ENCODE peak calls at places on chromosomes 7 and 10, in six cellular contexts. One of them, this sample, is unnamed.

GRCh38 chr7:45033261-45033930 is 33.4 kb downstream of the CCM2 start:
- DNase-seq in astrocyte: peak
- DNase-seq in CD4-positive, CD25-positive, alpha-beta regulatory T cell: no peak
- DNase-seq in sigmoid colon: no peak
- DNase-seq in WERI-Rb-1: peak
- DNase-seq in IMR-90: peak
- DNase-seq in this sample: peak

GRCh38 chr10:100009283-100009792 is 409 bp downstream of the DNMBP start:
- DNase-seq in astrocyte: no peak
- DNase-seq in WERI-Rb-1: peak
- DNase-seq in sigmoid colon: peak
- DNase-seq in IMR-90: no peak
- DNase-seq in CD4-positive, CD25-positive, alpha-beta regulatory T cell: no peak
- DNase-seq in this sample: peak

GRCh38 chr7:1970895-1971294 is 261.9 kb downstream of the MAD1L1 start:
- DNase-seq in CD4-positive, CD25-positive, alpha-beta regulatory T cell: no peak
- DNase-seq in IMR-90: no peak
- DNase-seq in sigmoid colon: no peak
- DNase-seq in astrocyte: no peak
- DNase-seq in WERI-Rb-1: no peak
- DNase-seq in this sample: no peak

GRCh38 chr7:128794020-128794419 is 2.3 kb downstream of the CCDC136 start:
- DNase-seq in sigmoid colon: no peak
- DNase-seq in astrocyte: no peak
- DNase-seq in IMR-90: no peak
- DNase-seq in CD4-positive, CD25-positive, alpha-beta regulatory T cell: no peak
- DNase-seq in WERI-Rb-1: no peak
- DNase-seq in this sample: no peak

GRCh38 chr7:36037121-36037662 is 115.9 kb upstream of the EEPD1 start:
- DNase-seq in IMR-90: peak
- DNase-seq in CD4-positive, CD25-positive, alpha-beta regulatory T cell: no peak
- DNase-seq in astrocyte: peak
- DNase-seq in WERI-Rb-1: no peak
- DNase-seq in sigmoid colon: no peak
- DNase-seq in this sample: peak

GRCh38 chr7:44289341-44290249 is 35.8 kb downstream of the CAMK2B start:
- DNase-seq in astrocyte: no peak
- DNase-seq in CD4-positive, CD25-positive, alpha-beta regulatory T cell: no peak
- DNase-seq in IMR-90: no peak
- DNase-seq in WERI-Rb-1: peak
- DNase-seq in sigmoid colon: peak
- DNase-seq in this sample: no peak

GRCh38 chr10:70925377-70926214 is 37.2 kb upstream of the PCBD1 start:
- DNase-seq in WERI-Rb-1: peak
- DNase-seq in IMR-90: no peak
- DNase-seq in CD4-positive, CD25-positive, alpha-beta regulatory T cell: peak
- DNase-seq in astrocyte: no peak
- DNase-seq in sigmoid colon: no peak
- DNase-seq in this sample: peak

GRCh38 chr7:51246258-51247245 is 70.1 kb downstream of the COBL start:
- DNase-seq in IMR-90: no peak
- DNase-seq in sigmoid colon: no peak
- DNase-seq in WERI-Rb-1: no peak
- DNase-seq in CD4-positive, CD25-positive, alpha-beta regulatory T cell: no peak
- DNase-seq in astrocyte: no peak
- DNase-seq in this sample: no peak

GRCh38 chr10:21452203-21452602 is 73.3 kb downstream of the SKIDA1 start:
- DNase-seq in astrocyte: no peak
- DNase-seq in IMR-90: no peak
- DNase-seq in CD4-positive, CD25-positive, alpha-beta regulatory T cell: no peak
- DNase-seq in sigmoid colon: no peak
- DNase-seq in WERI-Rb-1: no peak
- DNase-seq in this sample: peak

GRCh38 chr7:28813238-28813962 is 144.7 kb downstream of the TRIL start:
- DNase-seq in WERI-Rb-1: no peak
- DNase-seq in CD4-positive, CD25-positive, alpha-beta regulatory T cell: no peak
- DNase-seq in IMR-90: no peak
- DNase-seq in sigmoid colon: no peak
- DNase-seq in astrocyte: no peak
- DNase-seq in this sample: peak

GRCh38 chr7:16066805-16067459 is 354.4 kb downstream of the CRPPA start:
- DNase-seq in sigmoid colon: no peak
- DNase-seq in IMR-90: no peak
- DNase-seq in WERI-Rb-1: no peak
- DNase-seq in astrocyte: no peak
- DNase-seq in CD4-positive, CD25-positive, alpha-beta regulatory T cell: no peak
- DNase-seq in this sample: peak

GRCh38 chr10:5291501-5292195 is 73.1 kb upstream of the UCN3 start:
- DNase-seq in WERI-Rb-1: no peak
- DNase-seq in CD4-positive, CD25-positive, alpha-beta regulatory T cell: peak
- DNase-seq in IMR-90: peak
- DNase-seq in astrocyte: peak
- DNase-seq in sigmoid colon: peak
- DNase-seq in this sample: peak

GRCh38 chr10:88728107-88728763 is 22.2 kb downstream of the LIPK start:
- DNase-seq in sigmoid colon: no peak
- DNase-seq in WERI-Rb-1: peak
- DNase-seq in CD4-positive, CD25-positive, alpha-beta regulatory T cell: no peak
- DNase-seq in IMR-90: no peak
- DNase-seq in astrocyte: no peak
- DNase-seq in this sample: no peak

GRCh38 chr10:44424298-44424697 is 39.4 kb upstream of the CXCL12 start:
- DNase-seq in WERI-Rb-1: no peak
- DNase-seq in CD4-positive, CD25-positive, alpha-beta regulatory T cell: no peak
- DNase-seq in sigmoid colon: no peak
- DNase-seq in IMR-90: no peak
- DNase-seq in astrocyte: no peak
- DNase-seq in this sample: no peak

GRCh38 chr10:33160151-33160550 is 174.3 kb downstream of the NRP1 start:
- DNase-seq in WERI-Rb-1: no peak
- DNase-seq in astrocyte: no peak
- DNase-seq in CD4-positive, CD25-positive, alpha-beta regulatory T cell: no peak
- DNase-seq in sigmoid colon: no peak
- DNase-seq in IMR-90: no peak
- DNase-seq in this sample: no peak

GRCh38 chr7:131244259-131244852 is 83.3 kb upstream of the MKLN1 start:
- DNase-seq in sigmoid colon: peak
- DNase-seq in CD4-positive, CD25-positive, alpha-beta regulatory T cell: no peak
- DNase-seq in WERI-Rb-1: no peak
- DNase-seq in IMR-90: peak
- DNase-seq in astrocyte: peak
- DNase-seq in this sample: peak

GRCh38 chr7:15686209-15686956 is at the start of gene MEOX2:
- DNase-seq in astrocyte: peak
- DNase-seq in sigmoid colon: peak
- DNase-seq in IMR-90: peak
- DNase-seq in WERI-Rb-1: peak
- DNase-seq in CD4-positive, CD25-positive, alpha-beta regulatory T cell: no peak
- DNase-seq in this sample: peak

GRCh38 chr7:16891338-16891737 is 9.6 kb upstream of the AGR3 start:
- DNase-seq in WERI-Rb-1: no peak
- DNase-seq in astrocyte: peak
- DNase-seq in CD4-positive, CD25-positive, alpha-beta regulatory T cell: peak
- DNase-seq in IMR-90: peak
- DNase-seq in sigmoid colon: no peak
- DNase-seq in this sample: peak

GRCh38 chr10:2784766-2785165 is 282.6 kb upstream of the PFKP start:
- DNase-seq in WERI-Rb-1: no peak
- DNase-seq in CD4-positive, CD25-positive, alpha-beta regulatory T cell: no peak
- DNase-seq in sigmoid colon: no peak
- DNase-seq in astrocyte: no peak
- DNase-seq in IMR-90: no peak
- DNase-seq in this sample: no peak

DNA sequence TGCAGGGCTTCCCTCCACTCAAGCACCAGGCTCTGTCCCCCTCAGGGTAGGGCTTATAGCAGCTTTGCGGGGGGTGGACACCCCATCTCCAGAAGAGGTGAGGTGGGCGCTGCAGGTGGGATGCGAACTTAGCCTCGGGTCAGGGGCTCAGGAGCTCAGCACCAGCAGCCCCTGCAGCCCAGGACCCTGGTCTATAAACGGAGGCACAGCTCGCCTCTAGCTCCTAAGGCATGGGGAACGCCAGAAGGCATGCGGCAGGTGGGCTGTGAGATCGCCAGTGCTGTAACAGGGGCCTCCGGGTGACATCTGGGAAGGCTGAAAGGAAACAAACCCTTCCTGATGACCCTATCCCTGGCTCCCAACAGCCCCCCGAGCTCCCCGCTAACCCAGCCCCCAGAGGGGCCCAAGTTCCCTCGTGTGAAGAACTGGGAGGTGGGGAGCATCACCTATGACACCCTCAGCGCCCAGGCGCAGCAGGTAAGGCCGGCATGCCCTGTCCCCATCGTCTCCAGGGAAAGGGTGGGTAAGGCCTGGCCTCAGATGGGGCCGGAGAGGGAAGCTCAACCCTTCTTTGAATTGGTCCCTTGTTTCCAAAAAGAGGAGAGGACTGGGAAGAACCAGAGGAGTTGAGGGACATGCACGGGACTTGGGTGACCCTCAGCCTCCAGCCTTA is 4.2 kb downstream of the NOS3 start:
- DNase-seq in astrocyte: no peak
- DNase-seq in WERI-Rb-1: no peak
- DNase-seq in sigmoid colon: no peak
- DNase-seq in IMR-90: no peak
- DNase-seq in CD4-positive, CD25-positive, alpha-beta regulatory T cell: no peak
- DNase-seq in this sample: no peak
- H3K4me3 ChIP-seq in astrocyte: no peak
- H3K4me3 ChIP-seq in WERI-Rb-1: no peak
- H3K4me3 ChIP-seq in sigmoid colon: no peak
- H3K4me3 ChIP-seq in IMR-90: no peak
- H3K4me3 ChIP-seq in CD4-positive, CD25-positive, alpha-beta regulatory T cell: no peak
- H3K4me3 ChIP-seq in this sample: no peak

DNA sequence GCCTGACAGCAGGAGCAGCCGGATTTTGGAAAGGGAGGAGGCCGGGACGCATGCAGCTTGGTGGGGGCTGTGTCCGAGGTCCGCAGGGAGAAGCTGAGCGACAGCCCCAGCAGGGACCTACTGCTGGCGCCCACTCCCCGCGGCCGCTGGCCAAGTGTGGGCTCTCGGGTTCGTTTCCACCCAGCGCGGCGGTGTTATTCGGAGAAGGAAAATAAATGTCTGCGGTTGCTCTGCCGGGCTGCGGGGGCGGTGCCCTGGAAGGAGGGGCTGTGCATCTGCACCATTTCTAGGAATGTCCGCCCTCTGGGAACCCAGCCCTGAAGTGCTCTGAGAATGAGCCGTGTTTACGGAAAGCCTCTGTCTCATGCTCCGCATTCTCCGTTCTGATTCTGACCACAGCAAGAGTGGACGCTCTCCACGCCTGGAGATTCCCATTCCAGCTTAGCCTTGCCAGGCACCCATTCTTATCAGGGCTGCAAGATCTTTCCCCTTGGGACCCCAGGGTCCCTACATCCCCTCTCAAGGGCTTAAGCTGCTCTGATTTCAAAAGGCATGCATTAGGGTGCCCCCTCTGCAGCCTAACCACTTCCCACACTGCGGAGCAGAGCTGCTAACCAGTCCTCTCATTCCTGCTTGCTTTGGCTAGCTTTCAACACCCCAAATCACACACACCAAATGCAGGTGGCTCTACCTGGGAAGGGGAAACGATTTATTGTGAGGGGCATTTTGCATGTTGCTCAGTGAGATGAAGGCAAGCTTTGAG is 256.6 kb upstream of the GLI3 start:
- DNase-seq in CD4-positive, CD25-positive, alpha-beta regulatory T cell: no peak
- DNase-seq in astrocyte: peak
- DNase-seq in sigmoid colon: peak
- DNase-seq in IMR-90: peak
- DNase-seq in WERI-Rb-1: no peak
- DNase-seq in this sample: peak
- H3K4me3 ChIP-seq in CD4-positive, CD25-positive, alpha-beta regulatory T cell: no peak
- H3K4me3 ChIP-seq in astrocyte: peak
- H3K4me3 ChIP-seq in sigmoid colon: peak
- H3K4me3 ChIP-seq in IMR-90: peak
- H3K4me3 ChIP-seq in WERI-Rb-1: no peak
- H3K4me3 ChIP-seq in this sample: peak

GRCh38 chr7:46681865-46682503 is 760.9 kb upstream of the IGFBP3 start:
- DNase-seq in sigmoid colon: peak
- DNase-seq in IMR-90: no peak
- DNase-seq in CD4-positive, CD25-positive, alpha-beta regulatory T cell: no peak
- DNase-seq in astrocyte: no peak
- DNase-seq in WERI-Rb-1: no peak
- DNase-seq in this sample: no peak

GRCh38 chr7:46679671-46680070 is 758.6 kb upstream of the IGFBP3 start:
- DNase-seq in IMR-90: no peak
- DNase-seq in astrocyte: no peak
- DNase-seq in WERI-Rb-1: no peak
- DNase-seq in sigmoid colon: no peak
- DNase-seq in CD4-positive, CD25-positive, alpha-beta regulatory T cell: no peak
- DNase-seq in this sample: no peak

GRCh38 chr7:46685051-46685450 is 764.0 kb upstream of the IGFBP3 start:
- DNase-seq in WERI-Rb-1: no peak
- DNase-seq in CD4-positive, CD25-positive, alpha-beta regulatory T cell: no peak
- DNase-seq in sigmoid colon: no peak
- DNase-seq in IMR-90: no peak
- DNase-seq in astrocyte: no peak
- DNase-seq in this sample: no peak

GRCh38 chr7:46680147-46680546 is 759.1 kb upstream of the IGFBP3 start:
- DNase-seq in IMR-90: peak
- DNase-seq in sigmoid colon: no peak
- DNase-seq in CD4-positive, CD25-positive, alpha-beta regulatory T cell: no peak
- DNase-seq in astrocyte: peak
- DNase-seq in WERI-Rb-1: no peak
- DNase-seq in this sample: no peak

DNA sequence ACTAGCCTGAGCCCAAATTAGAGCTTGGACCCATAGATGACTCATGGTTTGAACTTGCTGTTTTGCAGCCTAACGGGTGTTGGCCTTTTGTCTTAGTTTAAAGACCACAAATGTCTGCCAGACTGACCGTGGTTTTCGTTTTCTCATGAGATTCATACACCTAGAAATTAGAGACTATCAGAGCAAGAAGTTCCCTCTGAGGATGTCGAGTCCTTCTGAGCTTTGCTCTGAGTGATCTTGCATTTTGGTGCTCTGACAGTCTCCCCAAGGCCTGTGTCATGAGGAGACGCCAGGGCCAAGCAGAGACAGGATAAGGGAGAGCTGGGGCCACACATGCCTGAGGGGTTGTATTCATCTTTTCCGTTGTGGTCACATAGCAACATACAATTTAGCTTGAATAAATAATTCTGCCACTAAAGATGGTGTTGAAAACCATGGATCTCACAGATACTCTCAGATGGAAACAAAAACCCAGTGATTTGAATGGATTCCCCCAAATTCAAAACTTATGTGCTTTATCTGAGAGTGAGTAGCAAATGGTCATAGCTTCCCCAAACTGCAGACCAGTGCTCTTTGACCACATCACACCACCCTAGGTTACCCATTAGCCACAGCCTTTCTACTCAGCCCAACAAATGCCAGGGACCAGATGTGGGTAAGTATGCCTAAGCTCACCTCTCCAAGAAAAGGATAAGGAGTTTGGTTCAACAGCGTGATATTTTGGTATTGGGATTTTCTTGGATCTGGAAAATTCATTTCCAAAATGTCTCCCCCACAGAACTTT is 762.0 kb upstream of the IGFBP3 start:
- DNase-seq in astrocyte: peak
- DNase-seq in IMR-90: peak
- DNase-seq in CD4-positive, CD25-positive, alpha-beta regulatory T cell: no peak
- DNase-seq in WERI-Rb-1: no peak
- DNase-seq in sigmoid colon: no peak
- DNase-seq in this sample: peak
- H3K4me3 ChIP-seq in astrocyte: no peak
- H3K4me3 ChIP-seq in IMR-90: no peak
- H3K4me3 ChIP-seq in CD4-positive, CD25-positive, alpha-beta regulatory T cell: no peak
- H3K4me3 ChIP-seq in WERI-Rb-1: no peak
- H3K4me3 ChIP-seq in sigmoid colon: no peak
- H3K4me3 ChIP-seq in this sample: no peak

GRCh38 chr10:79185796-79186374 is 117.1 kb downstream of the ZMIZ1 start:
- DNase-seq in CD4-positive, CD25-positive, alpha-beta regulatory T cell: no peak
- DNase-seq in astrocyte: no peak
- DNase-seq in sigmoid colon: no peak
- DNase-seq in IMR-90: no peak
- DNase-seq in WERI-Rb-1: no peak
- DNase-seq in this sample: no peak
- H3K4me3 ChIP-seq in CD4-positive, CD25-positive, alpha-beta regulatory T cell: no peak
- H3K4me3 ChIP-seq in astrocyte: no peak
- H3K4me3 ChIP-seq in sigmoid colon: no peak
- H3K4me3 ChIP-seq in IMR-90: no peak
- H3K4me3 ChIP-seq in WERI-Rb-1: no peak
- H3K4me3 ChIP-seq in this sample: no peak